ENCODE peak calls at places on chromosomes 2 and 18, in six cellular contexts. E is NCI-H510A, N is HEK293T, A is nucleus accumbens, M is colonic mucosa, D is T follicular helper cell. Z is an unnamed sample.

GRCh38 chr18:38198956-38199355 is 633.4 kb upstream of the CELF4 start:
- DNase-seq in E (no peak), N (no peak), A (no peak), M (no peak), D (no peak), Z (no peak)

GRCh38 chr2:96739051-96739632 is 722 bp downstream of the LMAN2L start:
- DNase-seq in E (no peak), N (no peak), A (no peak), M (no peak), D (no peak), Z (no peak)

GRCh38 chr2:208501217-208501616 is 94.6 kb downstream of the PTH2R start:
- DNase-seq in E (peak; percentile 90), N (no peak), A (no peak), M (peak; percentile 45), D (no peak), Z (no peak)

GRCh38 chr2:150013011-150013410 is 425.4 kb upstream of the MMADHC start:
- DNase-seq in E (no peak), N (no peak), A (no peak), M (no peak), D (no peak), Z (no peak)

GRCh38 chr2:133566967-133567645 is 1.2 kb downstream of the NCKAP5 start:
- DNase-seq in E (peak; percentile 8), N (no peak), A (no peak), M (peak; percentile 25), D (no peak), Z (no peak)

GRCh38 chr18:20971886-20972267 is 139.7 kb downstream of the ROCK1 start:
- DNase-seq in E (no peak), N (peak; percentile 33), A (no peak), M (no peak), D (no peak), Z (no peak)

GRCh38 chr2:189056200-189057106 is 82.3 kb downstream of the COL3A1 start:
- DNase-seq in E (no peak), N (no peak), A (no peak), M (no peak), D (no peak), Z (no peak)

GRCh38 chr2:180062178-180062577 is 55.1 kb upstream of the CWC22 start:
- DNase-seq in E (no peak), N (no peak), A (no peak), M (no peak), D (no peak), Z (no peak)

GRCh38 chr18:44111337-44111736 is 569.4 kb upstream of the SETBP1 start:
- DNase-seq in E (no peak), N (no peak), A (no peak), M (no peak), D (no peak), Z (no peak)